ENCODE peak calls at places on chromosomes 4 and X, in ten cellular contexts. S is lower lobe of right lung, D is neural progenitor cell, R is ovary, K is kidney, E is left ventricle myocardium inferior, C is fibroblast of lung, G is tibial artery, V is cardiac muscle cell, Y is keratinocyte. N is an unnamed sample. For H3K4me1, the result is how much of the 10 kb centered on the place peaks cover.

GRCh38 chr4:8765084-8765483 is 106.6 kb downstream of the HMX1 start:
- DNase-seq in S (no peak), D (no peak), R (no peak), K (peak), E (peak), C (no peak), G (peak), V (no peak), Y (no peak), N (peak)

GRCh38 chrX:39491548-39492297 is 606.0 kb downstream of the BCOR start:
- DNase-seq in S (no peak), D (no peak), R (no peak), K (no peak), E (no peak), C (no peak), G (no peak), V (no peak), Y (no peak), N (peak)

GRCh38 chrX:42096262-42096939 is 173.0 kb upstream of the CASK start:
- DNase-seq in S (peak), D (no peak), R (peak), K (no peak), E (no peak), C (peak), G (no peak), V (no peak), Y (peak), N (no peak)

GRCh38 chrX:136694491-136695087 is 46.6 kb downstream of the CD40LG start:
- DNase-seq in S (no peak), D (peak), R (no peak), K (no peak), E (no peak), C (peak), G (no peak), V (peak), Y (no peak), N (no peak)

GRCh38 chr4:154018659-154019058 is 229.8 kb upstream of the SFRP2 start:
- DNase-seq in S (no peak), D (peak), R (no peak), K (no peak), E (no peak), C (no peak), G (no peak), V (peak), Y (no peak), N (no peak)

GRCh38 chr4:11367371-11367770 is 61.3 kb downstream of the HS3ST1 start:
- DNase-seq in S (no peak), D (peak), R (peak), K (no peak), E (peak), C (peak), G (peak), V (peak), Y (no peak), N (no peak)

GRCh38 chr4:73770917-73771316 is 30.5 kb downstream of the CXCL8 start:
- DNase-seq in S (no peak), D (no peak), R (no peak), K (no peak), E (no peak), C (no peak), G (no peak), V (no peak), Y (no peak), N (no peak)

GRCh38 chrX:103716967-103717366 is 6.3 kb downstream of the TMEM31 start:
- DNase-seq in S (no peak), D (no peak), R (no peak), K (no peak), E (no peak), C (peak), G (no peak), V (no peak), Y (no peak), N (no peak)

GRCh38 chr4:110211007-110211769 is 12.8 kb upstream of the ELOVL6 start:
- DNase-seq in S (no peak), D (peak), R (no peak), K (no peak), E (no peak), C (peak), G (no peak), V (peak), Y (no peak), N (no peak)

GRCh38 chr4:7202391-7202790 is 10.1 kb downstream of the SORCS2 start:
- DNase-seq in S (no peak), D (no peak), R (no peak), K (no peak), E (no peak), C (no peak), G (no peak), V (no peak), Y (no peak), N (no peak)

GRCh38 chrX:12770440-12770839 is 20.8 kb upstream of the PRPS2 start:
- DNase-seq in S (no peak), D (peak), R (no peak), K (no peak), E (no peak), C (peak), G (no peak), V (peak), Y (no peak), N (no peak)

GRCh38 chrX:104568304-104568915 is 2.4 kb downstream of the IL1RAPL2 start:
- DNase-seq in S (no peak), D (peak), R (no peak), K (no peak), E (no peak), C (no peak), G (no peak), V (peak), Y (no peak), N (no peak)

GRCh38 chrX:153414838-153415552 is 3.7 kb downstream of the ZFP92 start:
- DNase-seq in S (peak), D (no peak), R (no peak), K (no peak), E (peak), C (peak), G (no peak), V (no peak), Y (no peak), N (peak)

GRCh38 chr4:173531085-173531965 is 1.3 kb upstream of the HAND2 start:
- DNase-seq in S (no peak), D (peak), R (peak), K (no peak), E (peak), C (no peak), G (no peak), V (peak), Y (no peak), N (peak)

GRCh38 chrX:69133561-69134542 is 31.4 kb downstream of the PJA1 start:
- DNase-seq in S (no peak), D (peak), R (peak), K (peak), E (no peak), C (peak), G (no peak), V (peak), Y (no peak), N (no peak)

GRCh38 chr4:105189855-105190650 is 43.4 kb downstream of the TET2 start:
- DNase-seq in S (no peak), D (no peak), R (no peak), K (no peak), E (no peak), C (no peak), G (no peak), V (no peak), Y (no peak), N (no peak)

GRCh38 chr4:88573995-88574394 is 18.3 kb upstream of the HERC3 start:
- DNase-seq in S (no peak), D (peak), R (no peak), K (no peak), E (no peak), C (peak), G (no peak), V (peak), Y (no peak), N (no peak)

GRCh38 chrX:78104447-78105176 is 564 bp downstream of the PGK1 start:
- DNase-seq in S (peak), D (peak), R (peak), K (peak), E (peak), C (peak), G (peak), V (peak), Y (no peak), N (peak)

GRCh38 chr4:109211671-109212070 is 90.8 kb downstream of the COL25A1 start:
- DNase-seq in S (no peak), D (no peak), R (no peak), K (no peak), E (no peak), C (no peak), G (no peak), V (no peak), Y (no peak), N (no peak)

GRCh38 chrX:1416327-1416784 is 24.4 kb upstream of the SLC25A6 start:
- DNase-seq in S (no peak), D (no peak), R (no peak), K (peak), E (no peak), C (no peak), G (no peak), V (no peak), Y (no peak), N (peak)

GRCh38 chrX:131792789-131793462 is 230.2 kb upstream of the STK26 start:
- DNase-seq in S (no peak), D (no peak), R (peak), K (peak), E (no peak), C (no peak), G (no peak), V (no peak), Y (peak), N (peak)

GRCh38 chr4:113157086-113157857 is 107.8 kb downstream of the ANK2 start:
- DNase-seq in S (no peak), D (no peak), R (no peak), K (no peak), E (no peak), C (no peak), G (no peak), V (no peak), Y (no peak), N (no peak)

GRCh38 chr4:33961751-33962150 is 2282.6 kb downstream of the ARAP2 start:
- DNase-seq in S (no peak), D (no peak), R (no peak), K (no peak), E (no peak), C (peak), G (no peak), V (no peak), Y (no peak), N (no peak)

GRCh38 chr4:66034671-66035070 is 364.4 kb upstream of the EPHA5 start:
- DNase-seq in S (no peak), D (no peak), R (no peak), K (no peak), E (no peak), C (no peak), G (no peak), V (no peak), Y (no peak), N (no peak)

GRCh38 chrX:41909068-41909467 is 14.3 kb downstream of the CASK start:
- DNase-seq in S (no peak), D (no peak), R (no peak), K (no peak), E (no peak), C (no peak), G (no peak), V (no peak), Y (no peak), N (no peak)

GRCh38 chr4:35963969-35964515 is 280.3 kb downstream of the ARAP2 start:
- DNase-seq in S (no peak), D (no peak), R (no peak), K (no peak), E (no peak), C (no peak), G (no peak), V (no peak), Y (no peak), N (no peak)

GRCh38 chr4:17332483-17332882 is 179.4 kb downstream of the QDPR start:
- DNase-seq in S (no peak), D (no peak), R (no peak), K (no peak), E (no peak), C (no peak), G (no peak), V (no peak), Y (no peak), N (no peak)

GRCh38 chr4:4502694-4503311 is 39.0 kb downstream of the STX18 start:
- DNase-seq in S (no peak), D (peak), R (no peak), K (no peak), E (no peak), C (peak), G (no peak), V (no peak), Y (no peak), N (no peak)

GRCh38 chrX:149494844-149495565 is 10.1 kb downstream of the IDS start:
- DNase-seq in S (no peak), D (no peak), R (no peak), K (no peak), E (no peak), C (no peak), G (no peak), V (no peak), Y (no peak), N (no peak)

GRCh38 chr4:48008021-48008596 is 8.4 kb downstream of the CNGA1 start:
- DNase-seq in S (no peak), D (peak), R (no peak), K (no peak), E (no peak), C (no peak), G (no peak), V (peak), Y (no peak), N (no peak)

GRCh38 chr4:105520819-105521790 is 31.3 kb upstream of the ARHGEF38 start:
- DNase-seq in S (no peak), D (peak), R (no peak), K (no peak), E (no peak), C (peak), G (no peak), V (peak), Y (no peak), N (no peak)

GRCh38 chr4:188971125-188971524 is 831.9 kb downstream of the TRIML1 start:
- DNase-seq in S (no peak), D (no peak), R (no peak), K (no peak), E (no peak), C (peak), G (no peak), V (no peak), Y (no peak), N (no peak)

GRCh38 chr4:39335566-39335965 is 30.6 kb downstream of the RFC1 start:
- DNase-seq in S (no peak), D (no peak), R (no peak), K (no peak), E (no peak), C (no peak), G (no peak), V (no peak), Y (no peak), N (no peak)

GRCh38 chr4:13534344-13535063 is 9.8 kb downstream of the NKX3-2 start:
- DNase-seq in S (no peak), D (no peak), R (no peak), K (peak), E (no peak), C (no peak), G (no peak), V (no peak), Y (no peak), N (peak)

GRCh38 chr4:180688480-180688879 is 1554.7 kb upstream of the TENM3 start:
- DNase-seq in S (no peak), D (no peak), R (no peak), K (no peak), E (no peak), C (no peak), G (no peak), V (no peak), Y (no peak), N (no peak)

GRCh38 chrX:107825698-107826285 is at the start of gene MID2:
- DNase-seq in S (peak), D (peak), R (peak), K (peak), E (peak), C (peak), G (peak), V (peak), Y (no peak), N (peak)

GRCh38 chrX:47900833-47901232 is 64.1 kb downstream of the ZNF81 start:
- DNase-seq in S (no peak), D (no peak), R (no peak), K (no peak), E (no peak), C (no peak), G (no peak), V (no peak), Y (no peak), N (no peak)

GRCh38 chr4:2415881-2416563 is 2.4 kb downstream of the ZFYVE28 start:
- DNase-seq in S (no peak), D (peak), R (no peak), K (no peak), E (no peak), C (no peak), G (no peak), V (no peak), Y (no peak), N (peak)
- H3K4me1 ChIP-seq in S (half or more), D (under half), R (under half), K (under half), E (half or more), C (under half), G (under half), V (under half), Y (under half), N (half or more)

GRCh38 chr4:128284317-128284716 is 3.3 kb downstream of the PGRMC2 start:
- DNase-seq in S (no peak), D (no peak), R (no peak), K (no peak), E (no peak), C (no peak), G (no peak), V (no peak), Y (no peak), N (no peak)
- H3K4me3 ChIP-seq in S (no peak), D (peak), R (no peak), K (no peak), E (peak), C (peak), G (no peak), V (no peak), Y (no peak), N (no peak)

GRCh38 chr4:162837679-162838078 is 329.0 kb downstream of the NAF1 start:
- DNase-seq in S (no peak), D (no peak), R (no peak), K (no peak), E (no peak), C (no peak), G (no peak), V (no peak), Y (no peak), N (no peak)

GRCh38 chr4:162837241-162837640 is 329.4 kb downstream of the NAF1 start:
- DNase-seq in S (no peak), D (no peak), R (no peak), K (no peak), E (no peak), C (no peak), G (no peak), V (no peak), Y (no peak), N (no peak)

GRCh38 chr4:162838671-162839070 is 328.0 kb downstream of the NAF1 start:
- DNase-seq in S (no peak), D (no peak), R (no peak), K (no peak), E (no peak), C (no peak), G (no peak), V (no peak), Y (no peak), N (no peak)

GRCh38 chr4:162841769-162842168 is 324.9 kb downstream of the NAF1 start:
- DNase-seq in S (no peak), D (no peak), R (no peak), K (no peak), E (no peak), C (no peak), G (no peak), V (no peak), Y (no peak), N (no peak)

GRCh38 chr4:162839814-162840213 is 326.9 kb downstream of the NAF1 start:
- DNase-seq in S (no peak), D (no peak), R (no peak), K (no peak), E (no peak), C (no peak), G (no peak), V (no peak), Y (no peak), N (no peak)
- TF ChIP-seq CTCF in S (no peak), D (peak), R (no peak), K (no peak), E (no peak), C (no peak), G (no peak), V (no peak), Y (no peak), N (no peak)

GRCh38 chr4:140098481-140099132 is 55.4 kb downstream of the MAML3 start:
- DNase-seq in S (no peak), D (no peak), R (no peak), K (no peak), E (no peak), C (peak), G (no peak), V (no peak), Y (no peak), N (no peak)

GRCh38 chr4:140097572-140097971 is 56.4 kb downstream of the MAML3 start:
- DNase-seq in S (no peak), D (no peak), R (no peak), K (no peak), E (no peak), C (no peak), G (no peak), V (no peak), Y (no peak), N (no peak)

GRCh38 chr4:140102406-140102805 is 51.6 kb downstream of the MAML3 start:
- DNase-seq in S (no peak), D (no peak), R (no peak), K (no peak), E (no peak), C (no peak), G (no peak), V (no peak), Y (peak), N (no peak)

GRCh38 chr4:140100771-140101170 is 53.2 kb downstream of the MAML3 start:
- DNase-seq in S (no peak), D (no peak), R (no peak), K (no peak), E (no peak), C (no peak), G (no peak), V (no peak), Y (no peak), N (no peak)

DNA sequence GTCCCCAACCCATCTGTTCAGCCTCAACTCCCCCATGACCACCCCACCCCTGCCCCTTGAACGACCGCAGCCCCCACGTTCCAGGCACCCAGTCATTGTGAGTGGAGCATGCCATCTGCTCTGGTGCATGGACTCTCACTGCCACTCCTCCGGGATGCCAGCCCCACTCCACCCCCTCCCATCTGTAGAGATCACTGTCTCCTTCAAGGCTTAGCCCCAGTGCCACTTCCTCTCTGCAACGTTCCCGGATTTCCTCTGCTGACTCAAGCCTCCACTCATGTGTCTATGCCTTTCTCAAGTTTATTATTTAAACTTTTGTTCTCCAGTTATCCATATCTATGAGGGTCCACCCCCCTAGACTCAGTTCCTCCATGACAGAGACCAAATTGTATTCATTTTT is 54.0 kb downstream of the MAML3 start:
- DNase-seq in S (peak), D (no peak), R (no peak), K (peak), E (peak), C (no peak), G (peak), V (no peak), Y (no peak), N (peak)
- H3K4me1 ChIP-seq in S (half or more), D (under half), R (under half), K (under half), E (half or more), C (under half), G (under half), V (under half), Y (under half), N (under half)

N was measured in spleen.